ENCODE peak calls at places on chromosome 21, in ten cellular contexts. F is smooth muscle cell of the brain vasculature; W is activated CD4-positive, alpha-beta T cell treated with anti-CD3 and anti-CD28 coated beads for 4 hours; U is NCI-H748 treated with DMSO at 0.1 percent for 48 hours; V is cardiac muscle cell; I is stimulated activated CD4-positive, alpha-beta T cell treated with anti-CD3 and anti-CD28 coated beads, Interleukin-12 subunit alpha, Interleukin-12 subunit beta, amount 100 ng/mL, for 4 hours; Q is IMR-90; C is fibroblast of gingiva; M is spleen; L is fibroblast of mammary gland. K is an unnamed sample.

GRCh38 chr21:34227386-34227852 is 136.4 kb upstream of the KCNE2 start:
- DNase-seq in C (peak; percentile 23), U (no peak), L (peak; percentile 6), Q (peak; percentile 45), V (no peak), M (no peak), I (no peak), W (no peak), F (no peak), K (no peak)

GRCh38 chr21:19400223-19400770 is 996.7 kb upstream of the TMPRSS15 start:
- DNase-seq in M (no peak), C (no peak), U (no peak), L (no peak), Q (no peak), W (no peak), I (no peak), V (no peak), F (no peak), K (no peak)

GRCh38 chr21:21200939-21201610 is 202.9 kb downstream of the NCAM2 start:
- DNase-seq in C (peak; percentile 41), L (peak; percentile 42), V (no peak), Q (peak; percentile 49), M (no peak), U (no peak), F (no peak), I (no peak), W (no peak), K (no peak)

GRCh38 chr21:31795992-31796391 is 64.1 kb upstream of the SCAF4 start:
- DNase-seq in V (no peak), W (no peak), M (no peak), F (no peak), C (no peak), Q (no peak), U (no peak), L (peak; percentile 51), I (no peak), K (no peak)

GRCh38 chr21:35696644-35697043 is 363.7 kb downstream of the SETD4 start:
- DNase-seq in Q (no peak), C (no peak), I (no peak), V (peak; percentile 2), W (no peak), F (no peak), M (no peak), L (no peak), U (no peak), K (no peak)

GRCh38 chr21:45388011-45388521 is 16.9 kb upstream of the COL18A1 start:
- DNase-seq in C (no peak), V (peak; percentile 69), W (no peak), Q (no peak), F (no peak), L (no peak), U (no peak), I (no peak), M (peak; percentile 55), K (peak; percentile 83)

GRCh38 chr21:33299181-33299752 is 25.5 kb upstream of the IFNAR1 start:
- DNase-seq in U (no peak), V (no peak), M (no peak), F (no peak), I (peak; percentile 23), C (no peak), L (no peak), Q (no peak), W (peak; percentile 30), K (no peak)

GRCh38 chr21:35226960-35227741 is 178.0 kb upstream of the RUNX1 start:
- DNase-seq in F (no peak), U (no peak), I (no peak), W (peak; percentile 26), L (no peak), M (no peak), Q (no peak), C (no peak), V (no peak), K (no peak)

GRCh38 chr21:29148535-29148934 is 18.1 kb downstream of the MAP3K7CL start:
- DNase-seq in Q (peak; percentile 64), L (peak; percentile 83), F (no peak), M (no peak), V (no peak), U (no peak), C (peak; percentile 72), W (no peak), I (no peak), K (no peak)

GRCh38 chr21:33238565-33239255 is 9.0 kb downstream of the IFNAR2 start:
- DNase-seq in U (no peak), L (no peak), W (no peak), M (no peak), F (no peak), Q (no peak), V (no peak), C (no peak), I (no peak), K (no peak)

GRCh38 chr21:34524671-34525601 is 12.9 kb upstream of the KCNE1 start:
- DNase-seq in F (peak; percentile 24), V (no peak), U (no peak), W (no peak), I (no peak), M (no peak), Q (peak; percentile 84), L (peak; percentile 81), C (peak; percentile 57), K (no peak)

GRCh38 chr21:33027401-33028185 is 1.9 kb downstream of the OLIG2 start:
- DNase-seq in V (no peak), U (no peak), W (no peak), I (no peak), F (no peak), C (no peak), L (no peak), M (no peak), Q (no peak), K (no peak)

GRCh38 chr21:39392981-39393380 is 44.1 kb upstream of the HMGN1 start:
- DNase-seq in V (no peak), L (no peak), M (no peak), F (no peak), C (no peak), U (no peak), I (no peak), Q (no peak), W (no peak), K (no peak)

GRCh38 chr21:35737899-35738341 is 322.4 kb downstream of the SETD4 start:
- DNase-seq in Q (no peak), C (peak; percentile 85), V (no peak), U (no peak), L (peak; percentile 73), F (peak; percentile 57), W (no peak), M (no peak), I (no peak), K (no peak)